ENCODE peak calls at places on chromosomes 2 and 18, in ten cellular contexts. X is IMR-90, H is hepatocyte, F is GM23338, O is heart right ventricle, G is kidney, C is mucosa of descending colon, K is fibroblast of lung, D is GM06990, Y is uterus. J is an unnamed sample. For H3K36me3, the result is how much of the 10 kb centered on the place peaks cover.

GRCh38 chr2:74850816-74851566 is 17.1 kb downstream of the HK2 start:
- DNase-seq in F (no peak), H (peak), Y (no peak), D (no peak), O (no peak), X (peak), K (no peak), C (no peak), G (no peak), J (peak)

GRCh38 chr18:77065221-77065981 is 67.2 kb downstream of the MBP start:
- DNase-seq in G (no peak), O (peak), K (peak), X (peak), Y (no peak), D (peak), F (no peak), H (peak), C (no peak), J (peak)

GRCh38 chr2:202566286-202566685 is 68.5 kb upstream of the FAM117B start:
- DNase-seq in G (no peak), K (peak), X (no peak), C (no peak), H (no peak), D (no peak), Y (no peak), F (no peak), O (no peak), J (peak)

GRCh38 chr2:128378231-128379020 is 59.8 kb upstream of the HS6ST1 start:
- DNase-seq in O (no peak), X (no peak), F (no peak), Y (peak), C (no peak), D (no peak), K (no peak), H (no peak), G (peak), J (no peak)

GRCh38 chr2:23513881-23514793 is 129.2 kb downstream of the KLHL29 start:
- DNase-seq in Y (peak), K (no peak), O (no peak), C (no peak), D (no peak), G (no peak), F (no peak), H (no peak), X (no peak), J (no peak)

GRCh38 chr2:226079186-226079585 is 679.7 kb downstream of the NYAP2 start:
- DNase-seq in G (no peak), X (no peak), O (no peak), Y (no peak), C (no peak), D (no peak), K (no peak), F (no peak), H (no peak), J (no peak)

GRCh38 chr2:56448999-56449431 is 265.2 kb downstream of the CCDC85A start:
- DNase-seq in H (peak), G (peak), D (no peak), Y (peak), O (no peak), F (peak), C (peak), K (no peak), X (no peak), J (peak)

GRCh38 chr2:162890690-162891311 is 52.2 kb upstream of the KCNH7 start:
- DNase-seq in O (no peak), G (no peak), K (peak), Y (no peak), H (peak), X (peak), C (no peak), D (no peak), F (peak), J (peak)

GRCh38 chr2:80126596-80127189 is 177.9 kb downstream of the LRRTM1 start:
- DNase-seq in K (peak), O (no peak), F (no peak), H (no peak), G (no peak), Y (no peak), X (peak), C (no peak), D (no peak), J (peak)

GRCh38 chr2:200944467-200945394 is 18.7 kb downstream of the ORC2 start:
- DNase-seq in K (peak), O (no peak), D (no peak), Y (no peak), X (peak), H (peak), C (no peak), F (no peak), G (no peak), J (peak)

GRCh38 chr2:68319397-68320117 is at the start of gene CNRIP1:
- DNase-seq in F (no peak), G (peak), K (peak), H (peak), C (peak), X (peak), Y (peak), D (no peak), O (peak), J (no peak)

GRCh38 chr18:57747809-57748680 is 55.1 kb downstream of the ATP8B1 start:
- DNase-seq in O (no peak), K (no peak), F (peak), H (no peak), Y (no peak), X (no peak), C (no peak), G (no peak), D (no peak), J (no peak)

GRCh38 chr2:151302879-151303278 is 13.4 kb upstream of the NMI start:
- DNase-seq in F (no peak), H (peak), Y (no peak), O (no peak), G (no peak), C (no peak), X (peak), K (peak), D (no peak), J (peak)

GRCh38 chr2:200770847-200771246 is 40.9 kb upstream of the BZW1 start:
- DNase-seq in H (no peak), Y (no peak), F (no peak), O (no peak), K (peak), C (no peak), D (no peak), G (no peak), X (no peak), J (no peak)

GRCh38 chr2:150143087-150143536 is 344.4 kb downstream of the RND3 start:
- DNase-seq in Y (no peak), D (no peak), H (no peak), F (no peak), X (peak), C (no peak), K (peak), O (no peak), G (no peak), J (peak)

GRCh38 chr2:28434600-28434989 is 41.9 kb downstream of the FOSL2 start:
- DNase-seq in G (no peak), K (no peak), X (no peak), H (no peak), O (no peak), Y (no peak), D (no peak), C (no peak), F (no peak), J (no peak)

GRCh38 chr2:42339191-42339912 is 21.7 kb downstream of the COX7A2L start:
- DNase-seq in Y (no peak), F (peak), H (no peak), C (no peak), D (no peak), O (no peak), K (no peak), X (no peak), G (no peak), J (no peak)

DNA sequence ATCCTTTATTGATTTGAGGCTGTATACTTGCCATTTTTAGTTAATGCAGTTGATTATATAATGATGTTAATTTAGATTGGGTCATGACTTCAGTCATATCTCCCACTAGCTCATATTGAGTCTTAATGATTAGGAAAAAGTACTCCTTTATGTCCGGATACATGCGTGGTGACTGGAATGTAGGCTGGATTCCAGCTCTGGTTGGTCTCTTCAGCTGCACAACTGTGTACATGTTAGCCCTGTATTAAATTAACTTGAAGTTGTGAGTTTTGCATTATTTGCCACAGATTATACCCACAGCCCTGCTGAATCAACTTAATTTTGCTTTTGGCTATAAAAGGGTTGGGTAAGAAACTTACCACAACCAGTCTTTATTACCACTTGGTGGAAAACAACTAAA is 22.5 kb downstream of the MOB4 start:
- DNase-seq in F (no peak), X (peak), G (no peak), D (no peak), O (no peak), H (no peak), Y (no peak), C (no peak), K (peak), J (no peak)
- H3K36me3 ChIP-seq in F (under half), X (under half), G (under half), D (under half), O (under half), H (under half), Y (under half), C (under half), K (under half), J (under half)

GRCh38 chr2:155281907-155282306 is 583.4 kb downstream of the KCNJ3 start:
- DNase-seq in F (peak), O (no peak), K (no peak), D (no peak), Y (no peak), G (no peak), H (no peak), C (no peak), X (no peak), J (no peak)
- TF ChIP-seq CTCF in F (no peak), O (no peak), K (no peak), D (no peak), Y (no peak), G (no peak), H (no peak), C (no peak), X (no peak), J (no peak)

GRCh38 chr18:33697498-33697897 is 119.5 kb downstream of the ASXL3 start:
- DNase-seq in G (no peak), X (no peak), H (peak), O (no peak), K (no peak), Y (no peak), F (no peak), C (no peak), D (no peak), J (peak)
- H3K4me3 ChIP-seq in G (no peak), X (no peak), H (no peak), O (no peak), K (no peak), Y (no peak), F (no peak), C (no peak), D (no peak), J (no peak)

GRCh38 chr2:84925336-84925723 is 19.9 kb downstream of the TMSB10 start:
- DNase-seq in D (no peak), K (no peak), X (no peak), F (no peak), G (peak), H (no peak), Y (no peak), C (no peak), O (no peak), J (peak)

GRCh38 chr2:84925724-84926376 is 20.4 kb downstream of the TMSB10 start:
- DNase-seq in D (peak), H (peak), G (peak), X (peak), C (peak), F (peak), K (peak), Y (peak), O (peak), J (peak)

GRCh38 chr2:84924173-84925106 is 19.0 kb downstream of the TMSB10 start:
- DNase-seq in F (peak), H (no peak), K (no peak), Y (no peak), G (peak), X (peak), C (peak), O (peak), D (no peak), J (peak)

GRCh38 chr2:84919885-84920580 is 14.6 kb downstream of the TMSB10 start:
- DNase-seq in K (peak), G (peak), Y (peak), C (no peak), X (peak), O (no peak), H (peak), D (no peak), F (no peak), J (peak)

GRCh38 chr2:84923009-84923408 is 17.6 kb downstream of the TMSB10 start:
- DNase-seq in X (no peak), K (no peak), H (no peak), O (no peak), C (no peak), G (no peak), Y (no peak), D (no peak), F (no peak), J (no peak)
- H3K36me3 ChIP-seq in X (under half), K (under half), H (under half), O (under half), C (under half), G (under half), Y (under half), D (under half), F (under half), J (under half)

GRCh38 chr2:177604291-177605065 is 211.9 kb downstream of the AGPS start:
- DNase-seq in K (peak), X (peak), F (peak), D (no peak), Y (peak), H (peak), G (no peak), O (no peak), C (no peak), J (peak)
- TF ChIP-seq CTCF in K (peak), X (peak), F (peak), D (peak), Y (peak), H (peak), G (peak), O (peak), C (peak), J (peak)

GRCh38 chr2:120817136-120817955 is 81.7 kb downstream of the GLI2 start:
- DNase-seq in G (peak), F (no peak), D (no peak), O (no peak), K (no peak), Y (no peak), C (peak), H (no peak), X (no peak), J (no peak)

GRCh38 chr2:120819720-120820210 is 84.1 kb downstream of the GLI2 start:
- DNase-seq in H (no peak), C (no peak), G (no peak), X (no peak), Y (no peak), D (no peak), O (no peak), F (no peak), K (no peak), J (no peak)

GRCh38 chr2:120817956-120818325 is 82.3 kb downstream of the GLI2 start:
- DNase-seq in F (no peak), Y (no peak), K (no peak), D (no peak), G (peak), C (no peak), H (no peak), X (no peak), O (no peak), J (no peak)

GRCh38 chr2:120820263-120820884 is 84.7 kb downstream of the GLI2 start:
- DNase-seq in D (no peak), O (no peak), H (peak), X (peak), K (peak), G (no peak), Y (peak), F (no peak), C (no peak), J (no peak)

DNA sequence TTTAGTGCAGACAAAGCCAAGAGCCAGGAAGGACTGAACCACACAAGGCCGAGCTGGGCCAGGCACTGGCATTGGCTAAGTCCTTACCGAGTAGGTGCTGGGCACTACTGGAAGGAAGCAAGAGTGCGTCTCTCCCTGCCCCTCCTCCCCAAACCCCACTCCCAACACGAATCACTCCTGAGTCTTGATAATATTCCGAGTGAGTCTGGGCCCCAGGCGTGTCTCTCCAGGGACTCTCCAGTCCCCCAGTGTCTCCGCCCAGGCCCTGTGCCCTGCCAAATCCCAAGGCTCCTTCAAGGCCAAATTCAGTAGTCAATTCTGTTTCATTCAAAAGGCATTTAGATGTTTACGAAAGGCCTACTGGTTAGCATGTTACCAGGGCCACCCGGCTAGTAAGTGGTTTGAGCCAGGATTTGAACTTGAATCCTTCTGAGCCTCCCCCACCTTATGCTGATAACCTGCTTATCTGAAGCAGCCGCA is 82.8 kb downstream of the GLI2 start:
- DNase-seq in F (no peak), Y (peak), H (no peak), G (peak), O (no peak), K (peak), X (peak), C (peak), D (no peak), J (no peak)
- H3K4me3 ChIP-seq in F (no peak), Y (no peak), H (no peak), G (no peak), O (no peak), K (no peak), X (no peak), C (no peak), D (no peak), J (no peak)

GRCh38 chr2:205730191-205730590 is 47.9 kb downstream of the NRP2 start:
- DNase-seq in C (no peak), X (no peak), K (no peak), F (no peak), D (no peak), Y (no peak), H (no peak), O (no peak), G (no peak), J (no peak)
- H3K36me3 ChIP-seq in C (under half), X (half or more), K (under half), F (under half), D (under half), Y (under half), H (under half), O (under half), G (under half), J (under half)

GRCh38 chr2:46091004-46091403 is 206.2 kb upstream of the EPAS1 start:
- DNase-seq in H (no peak), G (no peak), C (no peak), Y (no peak), O (no peak), D (no peak), K (no peak), F (peak), X (no peak), J (no peak)
- TF ChIP-seq CTCF in H (peak), G (peak), C (no peak), Y (peak), O (peak), D (no peak), K (no peak), F (peak), X (no peak), J (peak)